ENCODE peak calls at places on chromosome 4, in four cellular contexts. U, N, D and M are unnamed samples. For H3K9me3, the result is how much of the 10 kb centered on the place peaks cover.

GRCh38 chr4:80073362-80074008 is 456 bp upstream of the ANTXR2 start:
- DNase-seq in D (no peak), U (no peak), N (no peak), M (no peak)

GRCh38 chr4:158290912-158291311 is 80.6 kb downstream of the TMEM144 start:
- DNase-seq in D (no peak), U (no peak), N (no peak), M (no peak)

GRCh38 chr4:102518703-102519131 is 17.6 kb downstream of the NFKB1 start:
- DNase-seq in N (peak), U (no peak), D (no peak), M (no peak)

GRCh38 chr4:176788971-176789370 is 3.8 kb downstream of the VEGFC start:
- DNase-seq in D (no peak), U (no peak), N (no peak), M (no peak)

GRCh38 chr4:127006509-127006908 is 626.2 kb upstream of the INTU start:
- DNase-seq in U (no peak), D (no peak), N (no peak), M (no peak)

GRCh38 chr4:70183168-70183939 is 12.2 kb upstream of the ODAM start:
- DNase-seq in D (no peak), N (peak), U (no peak), M (no peak)

GRCh38 chr4:153483432-153484418 is 17.6 kb downstream of the TMEM131L start:
- DNase-seq in N (no peak), D (no peak), U (no peak), M (no peak)

GRCh38 chr4:120000591-120001296 is 65.9 kb downstream of the MAD2L1 start:
- DNase-seq in U (no peak), N (no peak), D (no peak), M (no peak)

GRCh38 chr4:121340247-121340646 is 40.6 kb downstream of the QRFPR start:
- DNase-seq in N (no peak), U (no peak), D (no peak), M (no peak)

GRCh38 chr4:169971456-169972015 is 54.7 kb downstream of the MFAP3L start:
- DNase-seq in N (no peak), D (peak), U (no peak), M (no peak)

GRCh38 chr4:113674733-113675132 is 86.8 kb downstream of the CAMK2D start:
- DNase-seq in U (no peak), N (no peak), D (no peak), M (no peak)

GRCh38 chr4:147837435-147837834 is 105.5 kb downstream of the ARHGAP10 start:
- DNase-seq in D (no peak), N (no peak), U (no peak), M (no peak)

GRCh38 chr4:8181844-8182243 is 17.2 kb upstream of the SH3TC1 start:
- DNase-seq in N (peak), U (no peak), D (no peak), M (no peak)

GRCh38 chr4:110193822-110194761 is 4.3 kb downstream of the ELOVL6 start:
- DNase-seq in U (no peak), D (peak), N (peak), M (peak)

GRCh38 chr4:138053601-138054322 is 188.4 kb downstream of the SLC7A11 start:
- DNase-seq in U (no peak), D (no peak), N (no peak), M (no peak)

GRCh38 chr4:134200811-134201215 is 776 bp downstream of the PABPC4L start:
- DNase-seq in N (no peak), U (peak), D (no peak), M (no peak)

GRCh38 chr4:140839396-140839795 is 83.2 kb upstream of the TBC1D9 start:
- DNase-seq in U (no peak), N (no peak), D (no peak), M (no peak)

GRCh38 chr4:117134386-117134785 is 49.0 kb upstream of the TRAM1L1 start:
- DNase-seq in U (no peak), D (no peak), N (peak), M (no peak)

GRCh38 chr4:87038837-87039715 is 104.3 kb downstream of the AFF1 start:
- DNase-seq in D (peak), U (peak), N (peak), M (no peak)

GRCh38 chr4:141346144-141346543 is 125.4 kb downstream of the ZNF330 start:
- DNase-seq in U (no peak), D (no peak), N (peak), M (no peak)

GRCh38 chr4:30828290-30828926 is 108.2 kb downstream of the PCDH7 start:
- DNase-seq in U (no peak), D (no peak), N (no peak), M (no peak)

GRCh38 chr4:53321151-53321987 is 44.5 kb downstream of the SCFD2 start:
- DNase-seq in U (no peak), D (no peak), N (no peak), M (no peak)

GRCh38 chr4:148004228-148004813 is 272.4 kb downstream of the ARHGAP10 start:
- DNase-seq in N (peak), D (peak), U (peak), M (no peak)

GRCh38 chr4:158768577-158769174 is at the start of gene FNIP2:
- DNase-seq in U (peak), D (peak), N (peak), M (peak)

GRCh38 chr4:151563194-151563593 is 154.2 kb downstream of the FHIP1A start:
- DNase-seq in D (no peak), N (peak), U (no peak), M (no peak)

GRCh38 chr4:100588076-100588475 is 70.3 kb upstream of the EMCN start:
- DNase-seq in U (no peak), D (no peak), N (no peak), M (no peak)

GRCh38 chr4:73468170-73468569 is 13.4 kb upstream of the AFM start:
- DNase-seq in N (no peak), U (no peak), D (no peak), M (no peak)

GRCh38 chr4:86185659-86186058 is 174.2 kb downstream of the MAPK10 start:
- DNase-seq in N (no peak), D (no peak), U (no peak), M (no peak)

GRCh38 chr4:13539721-13540445 is 4.4 kb downstream of the NKX3-2 start:
- DNase-seq in N (no peak), U (no peak), D (no peak), M (no peak)
- H3K9me3 ChIP-seq in N (under half), U (under half), D (under half), M (under half)

GRCh38 chr4:161704653-161705052 is 459.1 kb downstream of the FSTL5 start:
- DNase-seq in N (no peak), D (no peak), U (no peak), M (no peak)
- H3K9me3 ChIP-seq in N (under half), D (under half), U (under half), M (under half)

GRCh38 chr4:252065-252601 is 53.1 kb downstream of the ZNF732 start:
- DNase-seq in N (no peak), U (no peak), D (no peak), M (no peak)
- H3K9me3 ChIP-seq in N (under half), U (half or more), D (half or more), M (under half)

DNA sequence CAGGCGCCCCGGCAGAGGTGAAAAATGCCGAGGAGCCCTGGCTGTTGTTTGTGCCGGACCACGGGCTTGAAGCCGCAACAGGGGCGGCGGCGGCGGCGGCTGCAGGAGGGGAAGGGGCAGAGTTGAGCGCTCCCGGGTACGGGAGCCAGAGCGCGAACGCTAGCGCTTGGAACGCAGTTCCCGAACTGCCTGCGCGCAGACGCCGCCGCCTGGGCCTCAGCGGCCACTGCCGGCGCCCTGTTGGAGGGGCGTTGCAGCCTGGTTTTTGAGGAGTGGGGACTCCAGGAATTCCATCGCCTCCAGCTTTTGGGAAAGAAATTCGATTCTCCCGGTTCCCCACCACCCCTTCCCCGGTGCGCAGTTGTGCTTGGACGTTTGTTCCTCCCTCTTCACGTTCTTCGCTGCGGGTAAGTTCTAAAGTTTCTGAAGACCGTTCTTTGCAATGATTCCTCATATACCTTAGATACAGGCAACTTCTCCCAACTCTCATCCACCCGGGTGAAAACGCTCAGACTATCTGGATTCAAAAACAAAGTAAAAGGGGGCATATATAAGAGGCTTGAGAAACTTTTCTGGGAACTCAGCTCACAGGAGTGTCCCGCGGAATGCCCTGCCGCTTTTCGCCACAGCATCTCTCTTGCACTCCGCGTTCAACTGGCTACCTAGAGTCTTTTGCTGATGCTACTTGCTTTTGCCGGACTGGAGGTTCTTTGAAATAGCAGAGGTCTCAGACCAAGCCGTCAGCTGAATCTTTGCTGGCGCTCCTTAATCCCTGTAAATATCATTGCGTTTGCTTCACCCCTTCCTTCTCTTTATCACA is 1.0 kb downstream of the FAT4 start:
- DNase-seq in U (peak), N (peak), D (no peak), M (no peak)
- H3K9me3 ChIP-seq in U (under half), N (under half), D (under half), M (under half)

DNA sequence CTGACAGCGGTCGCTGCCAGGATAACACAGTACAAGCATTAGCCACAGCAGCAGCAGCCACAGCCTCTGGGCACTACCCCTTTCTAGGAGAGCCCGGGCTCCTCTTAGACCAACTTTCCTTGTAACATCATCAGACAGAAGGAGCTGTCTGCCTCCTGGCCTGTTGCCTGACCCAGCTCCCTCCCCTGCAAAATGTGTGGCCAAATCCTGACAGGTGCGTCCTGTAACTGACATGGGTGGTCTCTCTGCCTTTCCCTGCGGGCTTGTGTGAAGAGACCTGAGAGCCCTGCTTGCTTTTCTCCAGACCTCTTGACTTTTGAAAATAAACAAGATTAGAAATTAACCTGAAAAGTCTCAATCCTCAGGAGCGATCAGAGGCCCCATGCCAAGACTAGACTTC is 824.9 kb downstream of the RAPGEF2 start:
- DNase-seq in D (no peak), N (no peak), U (no peak), M (no peak)
- H3K9me3 ChIP-seq in D (under half), N (under half), U (under half), M (under half)

GRCh38 chr4:1279253-1279652 is 10.4 kb upstream of the MAEA start:
- DNase-seq in N (no peak), U (no peak), D (no peak), M (no peak)
- H3K9me3 ChIP-seq in N (under half), U (under half), D (under half), M (under half)

DNA sequence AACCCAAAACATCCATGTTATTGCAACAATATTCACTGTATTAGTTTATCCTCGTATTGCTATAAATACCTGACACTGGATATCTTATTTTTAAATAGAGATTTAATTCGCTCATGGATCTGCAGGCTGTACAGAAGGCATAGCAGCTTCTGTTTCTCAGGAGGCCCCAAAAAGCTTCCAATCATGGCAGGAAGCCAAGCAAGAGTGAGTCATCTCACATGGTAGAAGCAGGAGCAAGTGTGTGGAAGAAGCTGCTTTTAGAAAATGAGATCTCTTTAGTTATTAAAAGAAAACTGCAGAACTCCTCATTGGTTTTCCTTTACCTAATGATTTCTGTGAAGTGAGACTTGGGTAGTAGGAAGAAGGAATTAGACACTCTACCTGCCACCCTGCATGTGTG is 16.4 kb downstream of the ZNF732 start:
- DNase-seq in N (no peak), D (no peak), U (no peak), M (no peak)
- H3K9me3 ChIP-seq in N (under half), D (under half), U (under half), M (under half)

GRCh38 chr4:39533541-39533940 is 6.3 kb upstream of the UGDH start:
- DNase-seq in D (no peak), U (no peak), N (no peak), M (no peak)
- H3K9me3 ChIP-seq in D (under half), U (under half), N (under half), M (under half)